ENCODE peak calls at places on chromosome 4, in nine cellular contexts. W, F, S, N, B, L, U, I and D are unnamed samples.

GRCh38 chr4:81724925-81725329 is 253.2 kb upstream of the RASGEF1B start:
- DNase-seq in W (peak; percentile 65), F (peak; percentile 24), S (peak; percentile 64), N (peak; percentile 46), B (no peak), L (no peak), U (peak; percentile 29), I (no peak), D (no peak)

GRCh38 chr4:26987191-26987590 is 126.5 kb downstream of the STIM2 start:
- DNase-seq in W (no peak), F (no peak), S (no peak), N (no peak), B (no peak), L (no peak), U (no peak), I (no peak), D (no peak)

GRCh38 chr4:56937262-56937661 is 29.6 kb downstream of the REST start:
- DNase-seq in W (no peak), F (no peak), S (no peak), N (no peak), B (no peak), L (peak; percentile 59), U (no peak), I (peak; percentile 51), D (peak; percentile 45)

GRCh38 chr4:2786152-2786671 is 6.7 kb upstream of the SH3BP2 start:
- DNase-seq in W (no peak), F (peak; percentile 52), S (no peak), N (no peak), B (no peak), L (no peak), U (no peak), I (no peak), D (no peak)

GRCh38 chr4:152112887-152113286 is 352.1 kb upstream of the GATB start:
- DNase-seq in W (no peak), F (no peak), S (no peak), N (no peak), B (no peak), L (no peak), U (no peak), I (no peak), D (no peak)

GRCh38 chr4:7805533-7806079 is 134.1 kb downstream of the AFAP1 start:
- DNase-seq in W (peak; percentile 59), F (no peak), S (no peak), N (no peak), B (no peak), L (peak; percentile 92), U (no peak), I (no peak), D (peak; percentile 88)

GRCh38 chr4:139866270-139866962 is 200.8 kb downstream of the MGST2 start:
- DNase-seq in W (no peak), F (no peak), S (no peak), N (no peak), B (peak; percentile 81), L (no peak), U (no peak), I (no peak), D (no peak)

GRCh38 chr4:165765053-165765452 is 108.0 kb upstream of the TLL1 start:
- DNase-seq in W (no peak), F (no peak), S (no peak), N (no peak), B (no peak), L (peak; percentile 51), U (no peak), I (no peak), D (no peak)

GRCh38 chr4:107037188-107037587 is 1.1 kb upstream of the DKK2 start:
- DNase-seq in W (peak; percentile 45), F (no peak), S (peak; percentile 25), N (peak; percentile 23), B (no peak), L (peak; percentile 43), U (peak; percentile 70), I (no peak), D (no peak)

GRCh38 chr4:90621080-90621479 is 493.9 kb downstream of the CCSER1 start:
- DNase-seq in W (no peak), F (no peak), S (no peak), N (no peak), B (no peak), L (peak; percentile 77), U (no peak), I (no peak), D (no peak)

GRCh38 chr4:102196221-102196620 is 149.1 kb downstream of the SLC39A8 start:
- DNase-seq in W (no peak), F (no peak), S (no peak), N (no peak), B (no peak), L (peak; percentile 59), U (no peak), I (no peak), D (peak; percentile 3)

GRCh38 chr4:102760645-102761477 is at the start of gene MANBA:
- DNase-seq in W (peak; percentile 92), F (peak; percentile 64), S (peak; percentile 84), N (peak; percentile 75), B (peak; percentile 21), L (peak; percentile 63), U (peak; percentile 93), I (peak; percentile 69), D (peak; percentile 71)

GRCh38 chr4:141390527-141391046 is 169.9 kb downstream of the ZNF330 start:
- DNase-seq in W (no peak), F (no peak), S (no peak), N (no peak), B (no peak), L (no peak), U (no peak), I (no peak), D (no peak)

GRCh38 chr4:67545996-67546356 is 673 bp upstream of the CENPC start:
- DNase-seq in W (no peak), F (no peak), S (no peak), N (no peak), B (peak; percentile 41), L (no peak), U (no peak), I (no peak), D (no peak)

GRCh38 chr4:73127839-73128448 is 58.4 kb upstream of the COX18 start:
- DNase-seq in W (no peak), F (no peak), S (peak; percentile 42), N (no peak), B (no peak), L (peak; percentile 53), U (peak; percentile 37), I (no peak), D (peak; percentile 4)

GRCh38 chr4:185139736-185140135 is 3.3 kb upstream of the SLC25A4 start:
- DNase-seq in W (no peak), F (no peak), S (no peak), N (no peak), B (no peak), L (no peak), U (no peak), I (no peak), D (no peak)